ENCODE peak calls at places on chromosome 10, in four cellular contexts. R, E, H and W are unnamed samples.

GRCh38 chr10:37403776-37404175 is 278.4 kb downstream of the ANKRD30A start:
- DNase-seq in H (no peak), R (no peak), E (no peak), W (no peak)

GRCh38 chr10:124180947-124181549 is 87.7 kb upstream of the CHST15 start:
- DNase-seq in H (no peak), R (no peak), E (no peak), W (no peak)

GRCh38 chr10:128875955-128876354 is 591.1 kb upstream of the MGMT start:
- DNase-seq in E (no peak), R (no peak), H (no peak), W (no peak)

GRCh38 chr10:29297678-29298077 is 8.8 kb downstream of the LYZL1 start:
- DNase-seq in R (no peak), H (no peak), E (peak), W (no peak)

GRCh38 chr10:58963723-58964124 is 212.7 kb upstream of the PHYHIPL start:
- DNase-seq in R (no peak), H (peak), E (peak), W (peak)

GRCh38 chr10:128009768-128010167 is 102.9 kb downstream of the PTPRE start:
- DNase-seq in H (no peak), E (no peak), R (peak), W (no peak)

GRCh38 chr10:116183733-116184447 is 89.1 kb downstream of the GFRA1 start:
- DNase-seq in R (peak), H (peak), E (peak), W (peak)

GRCh38 chr10:118595064-118595420 is 406 bp downstream of the PRLHR start:
- DNase-seq in R (no peak), E (no peak), H (no peak), W (no peak)

GRCh38 chr10:119538632-119539358 is 3.7 kb downstream of the RGS10 start:
- DNase-seq in H (no peak), R (no peak), E (no peak), W (no peak)

GRCh38 chr10:119290301-119291036 is 83.1 kb downstream of the GRK5 start:
- DNase-seq in R (no peak), H (no peak), E (peak), W (no peak)

GRCh38 chr10:84743483-84743882 is 415.1 kb downstream of the CCSER2 start:
- DNase-seq in E (peak), R (no peak), H (no peak), W (no peak)

GRCh38 chr10:4546500-4546899 is 279.5 kb upstream of the AKR1E2 start:
- DNase-seq in H (no peak), E (no peak), R (peak), W (no peak)

GRCh38 chr10:92478536-92478935 is 95.4 kb downstream of the IDE start:
- DNase-seq in R (no peak), E (no peak), H (no peak), W (no peak)

GRCh38 chr10:30510184-30510931 is 76.4 kb downstream of the MAP3K8 start:
- DNase-seq in E (no peak), R (peak), H (no peak), W (no peak)

GRCh38 chr10:77635402-77636227 is 2.0 kb downstream of the KCNMA1 start:
- DNase-seq in R (no peak), E (peak), H (no peak), W (peak)

GRCh38 chr10:61866700-61867368 is 34.7 kb upstream of the ARID5B start:
- DNase-seq in H (no peak), R (no peak), E (no peak), W (no peak)

GRCh38 chr10:51001587-51001986 is 72.7 kb upstream of the PRKG1 start:
- DNase-seq in H (no peak), R (no peak), E (peak), W (no peak)

GRCh38 chr10:103761075-103761920 is 94.1 kb downstream of the SH3PXD2A start:
- DNase-seq in E (no peak), H (no peak), R (no peak), W (no peak)

GRCh38 chr10:48798486-48799254 is 114.0 kb downstream of the WDFY4 start:
- DNase-seq in H (no peak), R (peak), E (no peak), W (no peak)

GRCh38 chr10:46558141-46558410 is 1.6 kb upstream of the GPRIN2 start:
- DNase-seq in E (no peak), R (no peak), H (no peak), W (no peak)

GRCh38 chr10:23442936-23443335 is 4.1 kb downstream of the OTUD1 start:
- DNase-seq in E (no peak), H (no peak), R (peak), W (no peak)

GRCh38 chr10:122798704-122799231 is 46.9 kb downstream of the CUZD1 start:
- DNase-seq in H (no peak), E (no peak), R (no peak), W (no peak)

GRCh38 chr10:1141701-1142100 is 85.5 kb downstream of the WDR37 start:
- DNase-seq in H (no peak), R (no peak), E (no peak), W (no peak)

GRCh38 chr10:4635394-4635793 is 190.6 kb upstream of the AKR1E2 start:
- DNase-seq in E (peak), H (no peak), R (peak), W (no peak)

GRCh38 chr10:89073719-89074118 is 83.1 kb downstream of the FAS start:
- DNase-seq in E (no peak), H (no peak), R (no peak), W (no peak)

GRCh38 chr10:126405239-126405785 is 17.0 kb upstream of the ADAM12 start:
- DNase-seq in H (no peak), R (no peak), E (no peak), W (no peak)

GRCh38 chr10:104040862-104041789 is 44.6 kb downstream of the COL17A1 start:
- DNase-seq in H (no peak), E (no peak), R (no peak), W (peak)

GRCh38 chr10:94218496-94219183 is 144.1 kb downstream of the NOC3L start:
- DNase-seq in R (peak), E (no peak), H (no peak), W (no peak)

GRCh38 chr10:27192284-27192683 is 37.1 kb downstream of the MASTL start:
- DNase-seq in R (peak), H (no peak), E (no peak), W (no peak)

GRCh38 chr10:86856156-86856555 is 99.7 kb downstream of the BMPR1A start:
- DNase-seq in R (no peak), E (peak), H (no peak), W (no peak)

GRCh38 chr10:97494151-97494550 is 4.1 kb downstream of the MMS19 start:
- DNase-seq in R (no peak), E (no peak), H (no peak), W (no peak)

GRCh38 chr10:28503114-28503513 is 29.8 kb upstream of the WAC start:
- DNase-seq in E (no peak), H (no peak), R (no peak), W (no peak)

GRCh38 chr10:43666551-43666950 is 17.9 kb upstream of the ZNF32 start:
- DNase-seq in R (no peak), E (no peak), H (no peak), W (no peak)

GRCh38 chr10:97792058-97792721 is 20.4 kb upstream of the SFRP5 start:
- DNase-seq in R (peak), H (peak), E (peak), W (peak)

GRCh38 chr10:8095962-8096361 is 41.5 kb downstream of the GATA3 start:
- DNase-seq in H (no peak), E (no peak), R (no peak), W (no peak)

GRCh38 chr10:17905491-17905890 is 46.2 kb upstream of the SLC39A12 start:
- DNase-seq in E (no peak), R (no peak), H (no peak), W (no peak)

GRCh38 chr10:119025336-119025735 is 4.2 kb upstream of the NANOS1 start:
- DNase-seq in E (peak), H (no peak), R (peak), W (no peak)

GRCh38 chr10:132641401-132641800 is 103.8 kb downstream of the INPP5A start:
- DNase-seq in H (no peak), E (no peak), R (no peak), W (peak)

GRCh38 chr10:132643709-132644543 is 106.3 kb downstream of the INPP5A start:
- DNase-seq in H (no peak), R (no peak), E (no peak), W (peak)

GRCh38 chr10:132642732-132643008 is 105.1 kb downstream of the INPP5A start:
- DNase-seq in H (no peak), R (no peak), E (no peak), W (peak)

GRCh38 chr10:132640326-132641125 is 102.9 kb downstream of the INPP5A start:
- DNase-seq in R (no peak), H (no peak), E (no peak), W (peak)

DNA sequence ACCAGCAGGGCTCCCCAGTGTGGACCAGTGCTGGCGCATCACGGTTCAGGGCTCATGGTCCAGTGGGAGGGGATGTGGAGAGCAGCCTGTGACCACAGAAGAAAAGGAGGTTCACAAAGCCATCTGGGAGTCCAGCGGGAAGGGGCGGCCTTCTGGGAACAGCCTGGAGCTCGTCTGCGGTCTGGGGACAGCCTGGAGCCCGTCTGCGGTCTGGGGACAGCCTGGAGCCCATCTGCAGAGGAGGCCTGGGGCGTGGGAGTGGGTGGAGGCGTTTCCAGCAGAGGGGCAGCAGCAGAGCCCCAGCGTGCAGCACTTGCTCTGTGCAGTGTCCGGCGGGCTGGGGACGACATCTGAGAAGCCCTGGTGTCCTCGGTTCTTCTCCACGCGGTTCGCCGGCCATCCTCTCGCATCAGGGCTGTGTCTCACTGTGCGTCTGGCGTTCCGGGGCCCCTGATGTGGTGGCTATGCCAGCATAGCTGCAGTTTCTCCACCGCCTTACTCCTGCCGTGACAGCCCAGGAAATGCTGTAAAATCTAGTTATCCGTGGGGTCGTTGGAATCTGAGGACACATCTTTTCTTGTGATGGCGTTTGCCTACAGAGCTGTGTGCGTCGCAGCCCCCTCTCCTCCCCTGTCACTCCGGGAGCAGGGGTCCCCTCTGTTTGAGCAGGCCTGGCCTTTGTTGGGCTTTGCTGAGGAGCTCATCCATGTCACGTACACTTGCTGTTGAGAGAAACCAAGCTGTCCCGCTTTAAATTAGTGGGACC is 104.6 kb downstream of the INPP5A start:
- DNase-seq in H (no peak), E (no peak), R (no peak), W (no peak)
- H4K5ac ChIP-seq in H (no peak), E (no peak), R (no peak), W (no peak)

GRCh38 chr10:101779544-101780186 is 3.6 kb downstream of the NPM3 start:
- DNase-seq in H (no peak), R (peak), E (peak), W (peak)

GRCh38 chr10:101781984-101782810 is 1.0 kb downstream of the NPM3 start:
- DNase-seq in E (peak), H (no peak), R (no peak), W (peak)

GRCh38 chr10:101781655-101781983 is 1.6 kb downstream of the NPM3 start:
- DNase-seq in E (peak), R (no peak), H (no peak), W (no peak)

GRCh38 chr10:101780187-101780817 is 2.9 kb downstream of the NPM3 start:
- DNase-seq in E (peak), R (no peak), H (no peak), W (peak)

GRCh38 chr10:101780818-101781654 is 2.2 kb downstream of the NPM3 start:
- DNase-seq in E (peak), R (peak), H (no peak), W (peak)
- H2AK5ac ChIP-seq in E (no peak), R (peak), H (no peak), W (no peak)

DNA sequence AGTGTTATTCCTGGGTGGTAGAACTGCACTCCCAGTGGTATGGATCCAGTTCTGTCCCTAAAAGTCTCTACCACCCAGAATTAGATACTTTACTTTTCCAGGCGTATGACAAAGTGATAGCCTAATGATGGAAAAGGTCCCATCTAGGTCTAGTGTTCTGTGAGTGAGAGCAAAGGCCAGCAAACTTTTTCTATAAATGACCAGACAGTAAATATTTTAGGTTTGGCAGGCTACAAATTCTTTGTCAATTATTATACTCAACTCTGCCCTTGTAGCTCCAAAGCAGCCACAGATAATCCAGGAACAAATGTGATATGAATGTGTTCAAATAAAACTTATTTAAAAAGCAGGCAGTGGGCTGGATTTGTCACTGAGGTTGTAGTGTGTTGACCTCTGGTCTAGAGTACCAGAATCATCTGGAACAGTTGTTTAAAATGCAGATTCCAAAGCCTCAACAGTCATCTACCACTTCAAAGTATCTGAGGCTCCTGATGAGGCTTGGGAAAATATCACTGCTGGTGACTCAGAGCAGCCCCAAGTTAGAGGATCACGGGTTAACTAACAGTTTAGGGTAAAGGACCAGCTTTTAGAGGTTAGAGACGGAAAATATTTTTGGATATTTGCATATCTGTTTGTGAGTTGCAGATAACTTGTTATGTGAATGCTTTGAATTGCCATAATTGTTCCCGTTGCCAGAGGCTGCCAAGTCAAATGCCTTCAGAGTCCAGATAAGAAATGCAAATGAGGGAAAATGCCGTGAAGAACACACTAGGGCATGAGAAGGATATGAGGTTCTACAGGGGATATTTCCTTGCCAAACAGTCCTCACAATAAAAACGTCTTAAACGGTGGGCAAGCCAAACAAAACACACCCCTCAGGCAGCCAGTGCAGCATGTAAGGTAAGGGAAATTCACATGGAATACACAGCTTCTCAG is 19.4 kb downstream of the NRAP start:
- DNase-seq in H (no peak), R (peak), E (peak), W (no peak)
- H4K5ac ChIP-seq in H (no peak), R (no peak), E (no peak), W (no peak)

GRCh38 chr10:13703101-13703818 is 116.5 kb downstream of the PRPF18 start:
- DNase-seq in R (no peak), H (no peak), E (no peak), W (no peak)
- H2AK5ac ChIP-seq in R (peak), H (no peak), E (no peak), W (no peak)

DNA sequence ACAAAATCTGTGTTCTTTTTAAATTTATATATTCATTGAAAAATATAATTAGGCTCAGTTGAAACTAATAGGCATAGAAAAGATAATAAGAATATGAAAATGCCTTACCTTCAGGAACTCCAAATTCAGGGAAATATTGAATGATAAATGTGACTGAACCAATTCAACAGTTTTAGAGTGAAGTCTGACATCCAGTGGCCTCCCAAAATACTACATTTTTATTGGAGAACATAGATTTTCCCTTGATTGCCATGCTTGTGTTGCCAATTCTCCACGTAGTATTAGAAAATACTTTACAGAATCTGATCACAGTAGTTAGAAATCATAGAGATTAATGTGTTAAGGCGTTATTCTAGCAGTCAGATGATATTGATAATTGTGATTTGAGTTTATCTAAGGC is 1246.7 kb downstream of the GATA3 start:
- DNase-seq in H (no peak), E (no peak), R (no peak), W (no peak)
- H4K5ac ChIP-seq in H (no peak), E (no peak), R (no peak), W (no peak)

DNA sequence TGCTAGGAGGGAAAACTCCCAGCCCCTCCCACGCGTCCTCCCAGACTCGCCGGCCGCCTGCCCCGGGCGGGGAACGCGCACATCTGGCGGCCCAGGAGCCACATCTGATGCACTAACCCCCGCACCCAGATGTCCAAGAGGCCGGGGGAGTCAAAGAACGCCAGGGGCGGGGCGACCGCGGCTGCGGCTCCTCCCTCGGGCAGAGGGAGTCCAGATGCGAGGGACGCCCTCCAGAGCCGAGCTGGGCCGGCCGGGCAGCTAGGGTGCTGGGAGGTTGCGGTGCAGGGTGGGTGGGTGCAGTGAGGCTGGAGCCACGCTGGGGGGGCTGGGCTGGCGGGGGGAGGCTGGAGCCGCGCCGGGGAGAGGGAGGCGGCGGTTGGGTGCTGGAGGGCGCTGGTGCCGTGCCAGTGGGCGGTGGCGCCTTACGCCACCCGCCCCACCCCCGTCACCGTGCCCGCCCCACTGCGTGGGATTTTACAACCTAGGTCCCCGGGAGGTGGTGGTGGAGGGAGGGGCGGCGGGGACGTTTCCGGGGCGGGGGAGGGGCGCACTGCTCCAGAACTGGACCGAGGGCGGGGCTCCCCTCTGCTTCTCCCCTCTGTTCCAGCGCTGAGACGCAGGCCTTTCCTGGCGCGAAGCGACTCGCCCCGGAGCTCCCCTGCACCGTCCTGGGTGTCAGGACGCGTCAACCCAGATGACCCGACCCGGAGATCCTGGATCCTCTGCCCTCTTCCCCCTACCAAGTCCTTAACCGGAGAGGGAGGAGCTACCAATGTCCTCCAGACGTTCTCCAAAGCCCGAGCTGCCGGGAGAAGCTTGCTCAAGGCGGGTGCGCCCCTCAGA is 109.1 kb downstream of the REEP3 start:
- DNase-seq in R (peak), H (peak), E (peak), W (peak)
- H2AK5ac ChIP-seq in R (peak), H (no peak), E (no peak), W (no peak)

GRCh38 chr10:70255329-70256299 is 22.4 kb upstream of the PPA1 start:
- DNase-seq in R (no peak), H (no peak), E (no peak), W (peak)
- H4K5ac ChIP-seq in R (no peak), H (no peak), E (no peak), W (no peak)